ENCODE peak calls at places on chromosome 3, in four cellular contexts. One of them, this sample, is unnamed. For H3K9me3, the result is how much of the 10 kb centered on the place peaks cover.

GRCh38 chr3:6915898-6916297 is 55.0 kb downstream of the GRM7 start:
- DNase-seq in uterus: no peak
- DNase-seq in SJSA1: no peak
- DNase-seq in Peyer's patch: no peak
- DNase-seq in this sample: no peak

GRCh38 chr3:10340476-10340875 is 19.6 kb upstream of the SEC13 start:
- DNase-seq in uterus: no peak
- DNase-seq in SJSA1: no peak
- DNase-seq in Peyer's patch: no peak
- DNase-seq in this sample: no peak

GRCh38 chr3:150170843-150171513 is 200.3 kb upstream of the PFN2 start:
- DNase-seq in uterus: no peak
- DNase-seq in SJSA1: no peak
- DNase-seq in Peyer's patch: no peak
- DNase-seq in this sample: no peak

GRCh38 chr3:14646589-14647413 is 4.8 kb upstream of the CCDC174 start:
- DNase-seq in uterus: no peak
- DNase-seq in SJSA1: no peak
- DNase-seq in Peyer's patch: no peak
- DNase-seq in this sample: no peak

GRCh38 chr3:22319446-22319845 is 568.4 kb upstream of the ZNF385D start:
- DNase-seq in uterus: no peak
- DNase-seq in SJSA1: no peak
- DNase-seq in Peyer's patch: no peak
- DNase-seq in this sample: no peak

GRCh38 chr3:50539356-50539838 is 28.1 kb downstream of the C3orf18 start:
- DNase-seq in uterus: no peak
- DNase-seq in SJSA1: no peak
- DNase-seq in Peyer's patch: no peak
- DNase-seq in this sample: no peak

GRCh38 chr3:128486692-128487537 is 6.1 kb downstream of the GATA2 start:
- DNase-seq in uterus: peak
- DNase-seq in SJSA1: peak
- DNase-seq in Peyer's patch: no peak
- DNase-seq in this sample: no peak

GRCh38 chr3:150177673-150178378 is 207.1 kb upstream of the PFN2 start:
- DNase-seq in uterus: no peak
- DNase-seq in SJSA1: no peak
- DNase-seq in Peyer's patch: no peak
- DNase-seq in this sample: no peak

GRCh38 chr3:27667751-27668150 is 54.4 kb downstream of the EOMES start:
- DNase-seq in uterus: no peak
- DNase-seq in SJSA1: no peak
- DNase-seq in Peyer's patch: no peak
- DNase-seq in this sample: no peak

GRCh38 chr3:49199244-49199899 is 28.0 kb downstream of the KLHDC8B start:
- DNase-seq in uterus: peak
- DNase-seq in SJSA1: peak
- DNase-seq in Peyer's patch: peak
- DNase-seq in this sample: no peak

GRCh38 chr3:72633534-72633933 is 214.7 kb downstream of the SHQ1 start:
- DNase-seq in uterus: no peak
- DNase-seq in SJSA1: no peak
- DNase-seq in Peyer's patch: no peak
- DNase-seq in this sample: no peak

GRCh38 chr3:8622873-8623725 is 21.5 kb downstream of the SSUH2 start:
- DNase-seq in uterus: peak
- DNase-seq in SJSA1: peak
- DNase-seq in Peyer's patch: peak
- DNase-seq in this sample: peak

DNA sequence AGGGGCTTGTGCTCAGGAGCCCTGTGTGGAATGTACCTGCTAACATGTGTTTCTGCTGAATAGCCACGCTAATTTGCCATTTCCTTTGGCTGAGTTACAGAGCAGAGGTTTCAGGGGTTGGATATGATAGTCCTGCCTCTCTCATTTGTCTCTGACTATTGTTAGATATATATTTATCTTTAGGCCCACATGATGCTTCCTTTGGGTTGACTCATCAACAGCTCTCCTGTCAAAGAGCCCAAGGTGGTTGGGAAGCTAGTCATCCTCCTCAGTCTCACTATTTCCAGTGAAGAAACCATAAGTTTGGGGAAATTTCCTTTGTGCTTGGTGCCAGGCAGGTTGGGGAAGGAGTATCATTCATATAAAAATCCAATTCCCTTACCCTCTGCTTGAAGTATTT is 1194.6 kb downstream of the ZPLD1 start:
- DNase-seq in uterus: no peak
- DNase-seq in SJSA1: no peak
- DNase-seq in Peyer's patch: no peak
- DNase-seq in this sample: no peak
- H3K9me3 ChIP-seq in uterus: under half
- H3K9me3 ChIP-seq in SJSA1: under half
- H3K9me3 ChIP-seq in Peyer's patch: under half
- H3K9me3 ChIP-seq in this sample: under half

DNA sequence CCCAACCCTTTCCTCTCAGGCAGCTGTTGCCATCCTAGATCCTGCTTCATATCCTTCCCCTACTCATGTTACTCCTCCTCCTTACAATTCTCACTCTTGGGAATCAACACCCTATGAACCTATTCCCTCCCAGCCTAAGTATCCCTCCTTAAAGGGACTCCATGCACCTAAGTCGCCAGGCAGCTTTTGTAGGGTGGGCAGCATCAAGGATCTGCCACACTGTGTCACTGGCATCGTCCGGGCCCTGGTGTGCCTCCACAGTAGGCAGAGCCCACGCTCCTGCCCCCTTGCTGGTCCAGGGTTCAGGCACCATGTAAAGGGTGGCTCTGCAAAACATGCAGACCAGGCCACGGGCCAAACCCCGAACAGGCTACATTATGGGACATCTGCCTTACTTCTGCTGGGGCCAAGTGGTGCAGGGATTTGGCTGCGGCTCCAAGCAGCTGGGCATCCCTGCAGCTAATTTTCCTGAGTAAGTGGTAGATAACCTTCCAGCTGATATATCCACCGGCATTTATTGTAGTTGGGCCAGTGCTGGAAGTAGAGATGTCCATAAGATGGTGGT is 53.4 kb downstream of the GSK3B start:
- DNase-seq in uterus: no peak
- DNase-seq in SJSA1: no peak
- DNase-seq in Peyer's patch: no peak
- DNase-seq in this sample: no peak
- H3K9me3 ChIP-seq in uterus: under half
- H3K9me3 ChIP-seq in SJSA1: under half
- H3K9me3 ChIP-seq in Peyer's patch: under half
- H3K9me3 ChIP-seq in this sample: under half

GRCh38 chr3:127275287-127275781 is 12.5 kb downstream of the PRR20G start:
- DNase-seq in uterus: no peak
- DNase-seq in SJSA1: no peak
- DNase-seq in Peyer's patch: no peak
- DNase-seq in this sample: no peak
- H3K9me3 ChIP-seq in uterus: under half
- H3K9me3 ChIP-seq in SJSA1: under half
- H3K9me3 ChIP-seq in Peyer's patch: under half
- H3K9me3 ChIP-seq in this sample: under half

GRCh38 chr3:12705374-12705926 is 41.5 kb upstream of the RAF1 start:
- DNase-seq in uterus: no peak
- DNase-seq in SJSA1: no peak
- DNase-seq in Peyer's patch: no peak
- DNase-seq in this sample: no peak
- H3K9me3 ChIP-seq in uterus: under half
- H3K9me3 ChIP-seq in SJSA1: under half
- H3K9me3 ChIP-seq in Peyer's patch: under half
- H3K9me3 ChIP-seq in this sample: under half

GRCh38 chr3:120338517-120338916 is 10.6 kb downstream of the LRRC58 start:
- DNase-seq in uterus: no peak
- DNase-seq in SJSA1: no peak
- DNase-seq in Peyer's patch: no peak
- DNase-seq in this sample: no peak
- H3K9me3 ChIP-seq in uterus: under half
- H3K9me3 ChIP-seq in SJSA1: under half
- H3K9me3 ChIP-seq in Peyer's patch: under half
- H3K9me3 ChIP-seq in this sample: under half

GRCh38 chr3:37991823-37992222 is 1.2 kb downstream of the VILL start:
- DNase-seq in uterus: no peak
- DNase-seq in SJSA1: no peak
- DNase-seq in Peyer's patch: peak
- DNase-seq in this sample: no peak
- H3K9me3 ChIP-seq in uterus: under half
- H3K9me3 ChIP-seq in SJSA1: under half
- H3K9me3 ChIP-seq in Peyer's patch: under half
- H3K9me3 ChIP-seq in this sample: under half

DNA sequence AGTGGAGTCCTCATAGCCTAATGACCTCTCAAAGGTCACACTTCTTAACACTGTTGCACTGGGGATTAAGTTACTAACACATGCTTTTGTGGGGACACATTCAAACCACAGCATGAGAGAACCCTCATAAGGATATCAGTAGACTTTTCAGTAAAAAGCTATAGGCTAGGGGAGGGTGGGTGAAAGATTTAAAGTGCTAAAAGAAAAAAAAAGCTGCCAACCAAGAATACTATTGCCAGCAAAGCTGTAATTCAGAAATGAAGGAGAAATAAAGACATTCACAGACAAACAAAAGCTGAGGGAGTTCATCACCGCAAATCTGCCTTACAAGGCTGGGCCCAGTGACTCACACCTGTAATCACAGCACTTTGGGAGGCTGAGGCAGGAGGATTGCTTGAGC is 50.4 kb upstream of the PRSS50 start:
- DNase-seq in uterus: no peak
- DNase-seq in SJSA1: no peak
- DNase-seq in Peyer's patch: no peak
- DNase-seq in this sample: no peak
- H3K9me3 ChIP-seq in uterus: under half
- H3K9me3 ChIP-seq in SJSA1: under half
- H3K9me3 ChIP-seq in Peyer's patch: under half
- H3K9me3 ChIP-seq in this sample: under half

DNA sequence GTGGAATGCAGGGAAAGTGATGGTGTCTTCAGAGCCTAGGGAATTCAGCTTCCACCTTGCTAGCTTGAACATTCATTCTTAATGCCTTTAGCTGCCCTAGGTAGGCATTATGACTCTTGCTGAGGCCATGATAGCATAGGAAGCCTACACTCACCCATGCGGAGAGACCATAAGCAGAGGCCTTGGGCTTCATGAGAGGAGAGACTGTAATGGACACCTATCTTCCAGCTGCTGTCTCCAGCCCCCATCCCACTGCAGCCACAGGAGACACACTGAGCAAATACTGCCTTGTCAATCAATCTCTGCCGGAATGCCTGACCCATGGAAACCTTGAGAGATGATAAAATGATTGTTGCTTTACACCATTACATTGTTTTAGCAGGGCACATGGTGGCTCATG is 266.0 kb downstream of the CNTN3 start:
- DNase-seq in uterus: no peak
- DNase-seq in SJSA1: no peak
- DNase-seq in Peyer's patch: no peak
- DNase-seq in this sample: no peak
- H3K9me3 ChIP-seq in uterus: under half
- H3K9me3 ChIP-seq in SJSA1: under half
- H3K9me3 ChIP-seq in Peyer's patch: under half
- H3K9me3 ChIP-seq in this sample: under half